ENCODE peak calls at places on chromosome 18, in six cellular contexts. One of them, this sample, is unnamed.

GRCh38 chr18:23458830-23459529 is 5.9 kb downstream of the RIOK3 start:
- DNase-seq in SK-N-SH: no peak
- DNase-seq in GM20000: no peak
- DNase-seq in colonic mucosa: no peak
- DNase-seq in GM23338: no peak
- DNase-seq in right atrium auricular region: no peak
- DNase-seq in this sample: no peak

GRCh38 chr18:59616501-59616900 is 80.7 kb downstream of the CCBE1 start:
- DNase-seq in colonic mucosa: no peak
- DNase-seq in right atrium auricular region: no peak
- DNase-seq in GM20000: no peak
- DNase-seq in SK-N-SH: no peak
- DNase-seq in GM23338: no peak
- DNase-seq in this sample: no peak

GRCh38 chr18:25058520-25058919 is 293.4 kb downstream of the ZNF521 start:
- DNase-seq in right atrium auricular region: no peak
- DNase-seq in GM20000: no peak
- DNase-seq in GM23338: peak; percentile 43
- DNase-seq in colonic mucosa: no peak
- DNase-seq in SK-N-SH: no peak
- DNase-seq in this sample: no peak

GRCh38 chr18:32714571-32715148 is 58.2 kb downstream of the KLHL14 start:
- DNase-seq in colonic mucosa: peak; percentile 58
- DNase-seq in right atrium auricular region: no peak
- DNase-seq in SK-N-SH: peak; percentile 47
- DNase-seq in GM23338: peak; percentile 87
- DNase-seq in GM20000: peak; percentile 48
- DNase-seq in this sample: no peak

GRCh38 chr18:62183578-62184195 is 3.2 kb downstream of the PIGN start:
- DNase-seq in SK-N-SH: peak; percentile 30
- DNase-seq in right atrium auricular region: no peak
- DNase-seq in GM23338: peak; percentile 71
- DNase-seq in colonic mucosa: peak; percentile 54
- DNase-seq in GM20000: peak; percentile 27
- DNase-seq in this sample: no peak

GRCh38 chr18:62434798-62435197 is 88.0 kb upstream of the ZCCHC2 start:
- DNase-seq in colonic mucosa: no peak
- DNase-seq in right atrium auricular region: no peak
- DNase-seq in SK-N-SH: no peak
- DNase-seq in GM20000: no peak
- DNase-seq in GM23338: no peak
- DNase-seq in this sample: no peak

GRCh38 chr18:3233433-3234168 is 13.8 kb upstream of the MYOM1 start:
- DNase-seq in GM20000: no peak
- DNase-seq in GM23338: no peak
- DNase-seq in colonic mucosa: no peak
- DNase-seq in SK-N-SH: no peak
- DNase-seq in right atrium auricular region: no peak
- DNase-seq in this sample: no peak

GRCh38 chr18:57839942-57840381 is 36.8 kb upstream of the ATP8B1 start:
- DNase-seq in right atrium auricular region: no peak
- DNase-seq in GM20000: no peak
- DNase-seq in SK-N-SH: no peak
- DNase-seq in colonic mucosa: no peak
- DNase-seq in GM23338: no peak
- DNase-seq in this sample: no peak

GRCh38 chr18:57148263-57148662 is 1.4 kb downstream of the BOD1L2 start:
- DNase-seq in colonic mucosa: no peak
- DNase-seq in GM23338: no peak
- DNase-seq in right atrium auricular region: no peak
- DNase-seq in SK-N-SH: no peak
- DNase-seq in GM20000: no peak
- DNase-seq in this sample: no peak

GRCh38 chr18:53458944-53459580 is 765.4 kb downstream of the MBD2 start:
- DNase-seq in right atrium auricular region: no peak
- DNase-seq in SK-N-SH: no peak
- DNase-seq in colonic mucosa: no peak
- DNase-seq in GM23338: peak; percentile 68
- DNase-seq in GM20000: no peak
- DNase-seq in this sample: no peak

GRCh38 chr18:48002933-48003365 is 72.5 kb upstream of the SMAD2 start:
- DNase-seq in colonic mucosa: peak; percentile 75
- DNase-seq in GM23338: no peak
- DNase-seq in SK-N-SH: no peak
- DNase-seq in right atrium auricular region: peak; percentile 71
- DNase-seq in GM20000: no peak
- DNase-seq in this sample: no peak

GRCh38 chr18:58785171-58785805 is 79.4 kb upstream of the ZNF532 start:
- DNase-seq in colonic mucosa: peak; percentile 53
- DNase-seq in right atrium auricular region: no peak
- DNase-seq in GM23338: no peak
- DNase-seq in GM20000: no peak
- DNase-seq in SK-N-SH: no peak
- DNase-seq in this sample: no peak

GRCh38 chr18:77099501-77100370 is 32.8 kb downstream of the MBP start:
- DNase-seq in SK-N-SH: no peak
- DNase-seq in colonic mucosa: no peak
- DNase-seq in GM20000: no peak
- DNase-seq in right atrium auricular region: no peak
- DNase-seq in GM23338: no peak
- DNase-seq in this sample: no peak

GRCh38 chr18:72667932-72668331 is 123.8 kb upstream of the CBLN2 start:
- DNase-seq in SK-N-SH: no peak
- DNase-seq in right atrium auricular region: no peak
- DNase-seq in GM20000: no peak
- DNase-seq in colonic mucosa: no peak
- DNase-seq in GM23338: no peak
- DNase-seq in this sample: no peak

GRCh38 chr18:52387246-52387645 is 47.2 kb downstream of the DCC start:
- DNase-seq in SK-N-SH: no peak
- DNase-seq in right atrium auricular region: no peak
- DNase-seq in GM23338: no peak
- DNase-seq in GM20000: no peak
- DNase-seq in colonic mucosa: no peak
- DNase-seq in this sample: no peak

GRCh38 chr18:43916984-43917383 is 639.7 kb upstream of the SYT4 start:
- DNase-seq in GM20000: no peak
- DNase-seq in colonic mucosa: no peak
- DNase-seq in SK-N-SH: no peak
- DNase-seq in right atrium auricular region: no peak
- DNase-seq in GM23338: no peak
- DNase-seq in this sample: no peak

GRCh38 chr18:57188851-57189565 is 42.1 kb downstream of the BOD1L2 start:
- DNase-seq in GM20000: no peak
- DNase-seq in GM23338: no peak
- DNase-seq in colonic mucosa: no peak
- DNase-seq in right atrium auricular region: no peak
- DNase-seq in SK-N-SH: no peak
- DNase-seq in this sample: no peak

GRCh38 chr18:23878336-23878900 is 136.1 kb upstream of the TTC39C start:
- DNase-seq in GM23338: no peak
- DNase-seq in GM20000: no peak
- DNase-seq in colonic mucosa: no peak
- DNase-seq in SK-N-SH: no peak
- DNase-seq in right atrium auricular region: no peak
- DNase-seq in this sample: no peak

GRCh38 chr18:8480506-8481328 is 128.5 kb upstream of the RAB12 start:
- DNase-seq in colonic mucosa: no peak
- DNase-seq in SK-N-SH: peak; percentile 72
- DNase-seq in GM23338: peak; percentile 59
- DNase-seq in right atrium auricular region: no peak
- DNase-seq in GM20000: no peak
- DNase-seq in this sample: peak; percentile 83

GRCh38 chr18:24915547-24915946 is 436.4 kb downstream of the ZNF521 start:
- DNase-seq in colonic mucosa: no peak
- DNase-seq in SK-N-SH: no peak
- DNase-seq in GM20000: no peak
- DNase-seq in GM23338: no peak
- DNase-seq in right atrium auricular region: no peak
- DNase-seq in this sample: no peak

GRCh38 chr18:24790347-24790746 is 329.9 kb downstream of the HRH4 start:
- DNase-seq in GM23338: peak; percentile 10
- DNase-seq in GM20000: no peak
- DNase-seq in SK-N-SH: no peak
- DNase-seq in colonic mucosa: no peak
- DNase-seq in right atrium auricular region: no peak
- DNase-seq in this sample: no peak

GRCh38 chr18:39305756-39306155 is 1740.2 kb upstream of the CELF4 start:
- DNase-seq in GM20000: no peak
- DNase-seq in colonic mucosa: no peak
- DNase-seq in right atrium auricular region: no peak
- DNase-seq in GM23338: no peak
- DNase-seq in SK-N-SH: no peak
- DNase-seq in this sample: no peak

GRCh38 chr18:55110436-55110835 is 151.2 kb upstream of the CCDC68 start:
- DNase-seq in GM23338: no peak
- DNase-seq in GM20000: no peak
- DNase-seq in colonic mucosa: no peak
- DNase-seq in SK-N-SH: no peak
- DNase-seq in right atrium auricular region: no peak
- DNase-seq in this sample: no peak

GRCh38 chr18:9854801-9855676 is 30.7 kb upstream of the TXNDC2 start:
- DNase-seq in SK-N-SH: no peak
- DNase-seq in GM20000: no peak
- DNase-seq in colonic mucosa: no peak
- DNase-seq in GM23338: no peak
- DNase-seq in right atrium auricular region: no peak
- DNase-seq in this sample: no peak

GRCh38 chr18:34039194-34039593 is 185.5 kb downstream of the NOL4 start:
- DNase-seq in colonic mucosa: no peak
- DNase-seq in SK-N-SH: no peak
- DNase-seq in GM20000: peak; percentile 2
- DNase-seq in right atrium auricular region: no peak
- DNase-seq in GM23338: peak; percentile 30
- DNase-seq in this sample: no peak

GRCh38 chr18:67924656-67925055 is 408.1 kb upstream of the DSEL start:
- DNase-seq in colonic mucosa: no peak
- DNase-seq in GM20000: no peak
- DNase-seq in GM23338: no peak
- DNase-seq in right atrium auricular region: no peak
- DNase-seq in SK-N-SH: no peak
- DNase-seq in this sample: no peak

GRCh38 chr18:40431071-40431998 is 1523.7 kb upstream of the PIK3C3 start:
- DNase-seq in right atrium auricular region: no peak
- DNase-seq in colonic mucosa: no peak
- DNase-seq in SK-N-SH: no peak
- DNase-seq in GM23338: no peak
- DNase-seq in GM20000: no peak
- DNase-seq in this sample: no peak

GRCh38 chr18:907171-907879 is 2.7 kb downstream of the ADCYAP1 start:
- DNase-seq in GM23338: peak; percentile 61
- DNase-seq in GM20000: peak; percentile 36
- DNase-seq in right atrium auricular region: no peak
- DNase-seq in SK-N-SH: peak; percentile 49
- DNase-seq in colonic mucosa: no peak
- DNase-seq in this sample: no peak

GRCh38 chr18:6561029-6561861 is 146.5 kb upstream of the L3MBTL4 start:
- DNase-seq in right atrium auricular region: peak; percentile 79
- DNase-seq in SK-N-SH: no peak
- DNase-seq in colonic mucosa: peak; percentile 45
- DNase-seq in GM20000: no peak
- DNase-seq in GM23338: no peak
- DNase-seq in this sample: no peak

GRCh38 chr18:11761553-11761952 is 72.5 kb downstream of the GNAL start:
- DNase-seq in GM23338: peak; percentile 68
- DNase-seq in right atrium auricular region: no peak
- DNase-seq in colonic mucosa: no peak
- DNase-seq in GM20000: no peak
- DNase-seq in SK-N-SH: no peak
- DNase-seq in this sample: no peak
- TF ChIP-seq CTCF in GM23338: peak; percentile 66
- TF ChIP-seq CTCF in right atrium auricular region: no peak
- TF ChIP-seq CTCF in colonic mucosa: no peak
- TF ChIP-seq CTCF in GM20000: no peak
- TF ChIP-seq CTCF in SK-N-SH: peak; percentile 26
- TF ChIP-seq CTCF in this sample: no peak

GRCh38 chr18:74110983-74111382 is 36.7 kb downstream of the FBXO15 start:
- DNase-seq in GM20000: no peak
- DNase-seq in GM23338: no peak
- DNase-seq in colonic mucosa: peak; percentile 32
- DNase-seq in right atrium auricular region: no peak
- DNase-seq in SK-N-SH: no peak
- DNase-seq in this sample: no peak

GRCh38 chr18:74113711-74114110 is 33.9 kb downstream of the FBXO15 start:
- DNase-seq in GM20000: no peak
- DNase-seq in right atrium auricular region: no peak
- DNase-seq in SK-N-SH: no peak
- DNase-seq in colonic mucosa: no peak
- DNase-seq in GM23338: no peak
- DNase-seq in this sample: no peak

GRCh38 chr18:74115046-74115445 is 32.6 kb downstream of the FBXO15 start:
- DNase-seq in GM23338: no peak
- DNase-seq in SK-N-SH: no peak
- DNase-seq in colonic mucosa: no peak
- DNase-seq in right atrium auricular region: no peak
- DNase-seq in GM20000: no peak
- DNase-seq in this sample: no peak

GRCh38 chr18:74114206-74114605 is 33.4 kb downstream of the FBXO15 start:
- DNase-seq in GM23338: no peak
- DNase-seq in right atrium auricular region: no peak
- DNase-seq in colonic mucosa: no peak
- DNase-seq in GM20000: no peak
- DNase-seq in SK-N-SH: no peak
- DNase-seq in this sample: no peak

GRCh38 chr18:74116628-74117554 is 30.7 kb downstream of the FBXO15 start:
- DNase-seq in colonic mucosa: no peak
- DNase-seq in right atrium auricular region: no peak
- DNase-seq in GM20000: no peak
- DNase-seq in SK-N-SH: no peak
- DNase-seq in GM23338: peak; percentile 74
- DNase-seq in this sample: no peak
- TF ChIP-seq CTCF in colonic mucosa: peak; percentile 56
- TF ChIP-seq CTCF in right atrium auricular region: peak; percentile 42
- TF ChIP-seq CTCF in GM20000: no peak
- TF ChIP-seq CTCF in SK-N-SH: peak; percentile 73
- TF ChIP-seq CTCF in GM23338: peak; percentile 88
- TF ChIP-seq CTCF in this sample: peak; percentile 66

DNA sequence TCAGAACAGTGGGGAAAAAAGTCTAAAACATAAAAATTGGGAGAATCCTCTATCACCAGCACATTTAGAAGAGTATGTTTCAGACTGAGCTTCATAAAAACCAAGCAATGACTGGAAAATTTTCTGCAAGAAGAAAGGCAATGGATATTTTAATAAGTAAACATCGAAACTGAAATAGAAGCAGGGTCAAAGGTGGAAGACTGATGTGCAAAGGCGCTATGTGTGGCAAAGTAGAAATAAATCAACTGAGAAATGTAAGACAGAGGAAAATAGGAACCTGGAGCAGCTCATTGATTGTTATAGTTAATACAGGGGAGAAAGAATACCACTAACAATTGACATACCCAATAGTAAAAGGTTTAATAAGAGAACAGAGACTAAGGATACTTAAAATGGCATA is 818.4 kb downstream of the SOCS6 start:
- DNase-seq in right atrium auricular region: no peak
- DNase-seq in GM23338: no peak
- DNase-seq in GM20000: no peak
- DNase-seq in colonic mucosa: no peak
- DNase-seq in SK-N-SH: no peak
- DNase-seq in this sample: no peak
- TF ChIP-seq CTCF in right atrium auricular region: no peak
- TF ChIP-seq CTCF in GM23338: no peak
- TF ChIP-seq CTCF in GM20000: no peak
- TF ChIP-seq CTCF in colonic mucosa: no peak
- TF ChIP-seq CTCF in SK-N-SH: no peak
- TF ChIP-seq CTCF in this sample: no peak

GRCh38 chr18:35661483-35662146 is 80.1 kb downstream of the GALNT1 start:
- DNase-seq in SK-N-SH: peak; percentile 8
- DNase-seq in GM20000: peak; percentile 13
- DNase-seq in colonic mucosa: no peak
- DNase-seq in GM23338: peak; percentile 51
- DNase-seq in right atrium auricular region: no peak
- DNase-seq in this sample: no peak
- TF ChIP-seq CTCF in SK-N-SH: peak; percentile 32
- TF ChIP-seq CTCF in GM20000: no peak
- TF ChIP-seq CTCF in colonic mucosa: no peak
- TF ChIP-seq CTCF in GM23338: peak; percentile 52
- TF ChIP-seq CTCF in right atrium auricular region: no peak
- TF ChIP-seq CTCF in this sample: peak; percentile 32

This sample was measured in osteocyte.